ENCODE peak calls at places on chromosomes 5 and 9, in four cellular contexts. P is kidney epithelial cell; H is H9; Y is activated CD4-positive, alpha-beta T cell treated with anti-CD3 and anti-CD28 coated beads for 4 hours. Q is an unnamed sample.

GRCh38 chr9:78973906-78974305 is 597.9 kb upstream of the TLE4 start:
- DNase-seq in H (no peak), P (peak; percentile 45), Y (no peak), Q (peak; percentile 23)

GRCh38 chr5:67012241-67012640 is 184.4 kb downstream of the CD180 start:
- DNase-seq in P (no peak), Y (no peak), H (no peak), Q (peak; percentile 24)

GRCh38 chr9:69582544-69583297 is 89.5 kb downstream of the APBA1 start:
- DNase-seq in P (no peak), Y (no peak), H (peak; percentile 35), Q (no peak)

GRCh38 chr5:79546782-79547428 is 33.0 kb upstream of the HOMER1 start:
- DNase-seq in H (no peak), P (no peak), Y (no peak), Q (peak; percentile 62)

GRCh38 chr9:84343111-84343521 is 2.6 kb upstream of the SLC28A3 start:
- DNase-seq in H (no peak), P (no peak), Y (no peak), Q (no peak)

GRCh38 chr9:69131682-69132081 is 42.4 kb upstream of the TJP2 start:
- DNase-seq in P (peak; percentile 99), Y (no peak), H (peak; percentile 10), Q (peak; percentile 73)

GRCh38 chr5:113345261-113345940 is 89.4 kb downstream of the TSSK1B start:
- DNase-seq in H (no peak), Y (no peak), P (no peak), Q (peak; percentile 42)

GRCh38 chr9:84668204-84669007 is 1.1 kb upstream of the NTRK2 start:
- DNase-seq in P (peak; percentile 29), H (peak; percentile 87), Y (peak; percentile 12), Q (no peak)

GRCh38 chr5:150279618-150280017 is 10.0 kb downstream of the CAMK2A start:
- DNase-seq in Y (no peak), H (no peak), P (no peak), Q (no peak)

GRCh38 chr9:129838707-129839259 is 3.5 kb downstream of the USP20 start:
- DNase-seq in H (no peak), P (no peak), Y (no peak), Q (peak; percentile 17)

GRCh38 chr5:151724360-151724759 is 34.1 kb downstream of the ATOX1 start:
- DNase-seq in H (no peak), Y (no peak), P (no peak), Q (no peak)

GRCh38 chr9:4272141-4272540 is 27.7 kb downstream of the GLIS3 start:
- DNase-seq in H (no peak), P (no peak), Y (no peak), Q (no peak)

GRCh38 chr9:137820161-137820855 is 57.3 kb upstream of the CACNA1B start:
- DNase-seq in Y (no peak), P (no peak), H (no peak), Q (peak; percentile 17)

GRCh38 chr5:173859315-173860038 is 28.7 kb upstream of the CPEB4 start:
- DNase-seq in H (no peak), Y (no peak), P (no peak), Q (peak; percentile 9)